ENCODE peak calls at places on chromosomes 11 and 22, in five cellular contexts. A, Z, L, R and F are unnamed samples.

GRCh38 chr22:49966041-49966715 is 5.6 kb downstream of the PIM3 start:
- DNase-seq in A (no peak), Z (no peak), L (no peak), R (no peak), F (no peak)

GRCh38 chr11:15185021-15185420 is 70.3 kb downstream of the INSC start:
- DNase-seq in A (no peak), Z (no peak), L (no peak), R (no peak), F (no peak)

GRCh38 chr11:112584674-112585073 is 324.0 kb upstream of the PLET1 start:
- DNase-seq in A (peak), Z (no peak), L (no peak), R (no peak), F (no peak)

GRCh38 chr11:113773092-113773415 is 438 bp downstream of the ZW10 start:
- DNase-seq in A (no peak), Z (peak), L (no peak), R (peak), F (no peak)

GRCh38 chr11:94769897-94770296 is 1.7 kb downstream of the AMOTL1 start:
- DNase-seq in A (no peak), Z (no peak), L (no peak), R (no peak), F (no peak)

GRCh38 chr22:30310881-30311771 is 15.6 kb downstream of the TBC1D10A start:
- DNase-seq in A (no peak), Z (no peak), L (no peak), R (no peak), F (no peak)

GRCh38 chr11:104060820-104061219 is 24.4 kb downstream of the DDI1 start:
- DNase-seq in A (no peak), Z (no peak), L (no peak), R (no peak), F (no peak)

GRCh38 chr11:1852885-1853284 is at the start of gene LSP1:
- DNase-seq in A (no peak), Z (no peak), L (peak), R (no peak), F (peak)

GRCh38 chr11:95231881-95232605 is 1.0 kb upstream of the SESN3 start:
- DNase-seq in A (no peak), Z (no peak), L (no peak), R (no peak), F (no peak)

GRCh38 chr11:20112291-20113146 is 47.8 kb downstream of the DBX1 start:
- DNase-seq in A (no peak), Z (no peak), L (no peak), R (peak), F (no peak)

GRCh38 chr22:43088979-43089717 is at the start of gene TTLL1:
- DNase-seq in A (peak), Z (peak), L (peak), R (peak), F (peak)

GRCh38 chr11:59173964-59174663 is 2.2 kb downstream of the DTX4 start:
- DNase-seq in A (no peak), Z (peak), L (no peak), R (no peak), F (no peak)

GRCh38 chr22:19576460-19577421 is 52.5 kb upstream of the CLDN5 start:
- DNase-seq in A (no peak), Z (no peak), L (peak), R (peak), F (peak)

GRCh38 chr22:30538280-30538679 is 8.3 kb downstream of the SEC14L6 start:
- DNase-seq in A (no peak), Z (no peak), L (no peak), R (no peak), F (no peak)

GRCh38 chr11:73977856-73978519 is 4.7 kb downstream of the UCP2 start:
- DNase-seq in A (no peak), Z (no peak), L (no peak), R (no peak), F (no peak)

GRCh38 chr11:96464695-96465307 is 75.0 kb downstream of the JRKL start:
- DNase-seq in A (no peak), Z (peak), L (peak), R (peak), F (peak)

GRCh38 chr11:96150609-96151008 is 192.4 kb downstream of the MAML2 start:
- DNase-seq in A (no peak), Z (no peak), L (no peak), R (no peak), F (no peak)

GRCh38 chr22:22060200-22061084 is 77.9 kb upstream of the TOP3B start:
- DNase-seq in A (peak), Z (peak), L (peak), R (peak), F (peak)

GRCh38 chr22:35212020-35212419 is 45.3 kb upstream of the HMGXB4 start:
- DNase-seq in A (no peak), Z (no peak), L (no peak), R (peak), F (no peak)

GRCh38 chr11:79174045-79175008 is 266.5 kb downstream of the TENM4 start:
- DNase-seq in A (no peak), Z (no peak), L (no peak), R (no peak), F (no peak)

GRCh38 chr11:44611687-44612437 is 46.4 kb downstream of the CD82 start:
- DNase-seq in A (no peak), Z (no peak), L (no peak), R (no peak), F (peak)

GRCh38 chr11:120522021-120522420 is 10.5 kb downstream of the GRIK4 start:
- DNase-seq in A (no peak), Z (no peak), L (no peak), R (no peak), F (no peak)

GRCh38 chr22:31278643-31279326 is 13.5 kb downstream of the PIK3IP1 start:
- DNase-seq in A (no peak), Z (no peak), L (no peak), R (no peak), F (no peak)

GRCh38 chr11:32148824-32149223 is 58.0 kb downstream of the RCN1 start:
- DNase-seq in A (no peak), Z (no peak), L (no peak), R (no peak), F (no peak)

GRCh38 chr22:17213976-17214375 is 5.3 kb downstream of the ADA2 start:
- DNase-seq in A (no peak), Z (peak), L (no peak), R (peak), F (no peak)

GRCh38 chr22:45235101-45235777 is 5.5 kb downstream of the KIAA0930 start:
- DNase-seq in A (no peak), Z (no peak), L (peak), R (no peak), F (peak)

GRCh38 chr11:15638386-15638787 is 523.7 kb downstream of the INSC start:
- DNase-seq in A (no peak), Z (no peak), L (no peak), R (no peak), F (no peak)

GRCh38 chr11:68255526-68255925 is 16.2 kb downstream of the C11orf24 start:
- DNase-seq in A (no peak), Z (no peak), L (no peak), R (peak), F (no peak)

GRCh38 chr22:24141586-24141985 is 39.7 kb upstream of the SUSD2 start:
- DNase-seq in A (no peak), Z (no peak), L (no peak), R (no peak), F (peak)

GRCh38 chr11:18064035-18064434 is 18.0 kb upstream of the TPH1 start:
- DNase-seq in A (no peak), Z (no peak), L (no peak), R (no peak), F (no peak)

GRCh38 chr11:132973686-132974085 is 558.6 kb downstream of the OPCML start:
- DNase-seq in A (no peak), Z (no peak), L (no peak), R (no peak), F (no peak)

GRCh38 chr22:49263101-49263500 is 564.6 kb downstream of the BRD1 start:
- DNase-seq in A (no peak), Z (no peak), L (no peak), R (no peak), F (no peak)

GRCh38 chr11:45141631-45142030 is 4.8 kb upstream of the PRDM11 start:
- DNase-seq in A (no peak), Z (no peak), L (no peak), R (no peak), F (no peak)

GRCh38 chr11:60005360-60005759 is 11.6 kb upstream of the OOSP4B start:
- DNase-seq in A (no peak), Z (no peak), L (no peak), R (no peak), F (no peak)

GRCh38 chr11:121240650-121241299 is 51.8 kb upstream of the SC5D start:
- DNase-seq in A (no peak), Z (no peak), L (no peak), R (no peak), F (no peak)

GRCh38 chr22:23437779-23438178 is 142.3 kb downstream of the IGLL1 start:
- DNase-seq in A (no peak), Z (no peak), L (no peak), R (no peak), F (no peak)

GRCh38 chr22:43142881-43143562 is at the start of gene MCAT:
- DNase-seq in A (peak), Z (peak), L (peak), R (peak), F (peak)

GRCh38 chr11:69969890-69970784 is 108.0 kb upstream of the ANO1 start:
- DNase-seq in A (no peak), Z (peak), L (no peak), R (peak), F (no peak)

GRCh38 chr11:34680918-34681554 is 60.1 kb downstream of the EHF start:
- DNase-seq in A (peak), Z (peak), L (no peak), R (no peak), F (no peak)

GRCh38 chr11:119361056-119361787 is 14.7 kb upstream of the MFRP start:
- DNase-seq in A (no peak), Z (peak), L (no peak), R (peak), F (no peak)
- TF ChIP-seq POLR2A in A (no peak), Z (no peak), L (no peak), R (no peak), F (no peak)

GRCh38 chr11:6672006-6672405 is 11.1 kb downstream of the MRPL17 start:
- DNase-seq in A (no peak), Z (no peak), L (no peak), R (no peak), F (no peak)
- TF ChIP-seq TAF1 in A (no peak), Z (no peak), L (no peak), R (no peak), F (no peak)

DNA sequence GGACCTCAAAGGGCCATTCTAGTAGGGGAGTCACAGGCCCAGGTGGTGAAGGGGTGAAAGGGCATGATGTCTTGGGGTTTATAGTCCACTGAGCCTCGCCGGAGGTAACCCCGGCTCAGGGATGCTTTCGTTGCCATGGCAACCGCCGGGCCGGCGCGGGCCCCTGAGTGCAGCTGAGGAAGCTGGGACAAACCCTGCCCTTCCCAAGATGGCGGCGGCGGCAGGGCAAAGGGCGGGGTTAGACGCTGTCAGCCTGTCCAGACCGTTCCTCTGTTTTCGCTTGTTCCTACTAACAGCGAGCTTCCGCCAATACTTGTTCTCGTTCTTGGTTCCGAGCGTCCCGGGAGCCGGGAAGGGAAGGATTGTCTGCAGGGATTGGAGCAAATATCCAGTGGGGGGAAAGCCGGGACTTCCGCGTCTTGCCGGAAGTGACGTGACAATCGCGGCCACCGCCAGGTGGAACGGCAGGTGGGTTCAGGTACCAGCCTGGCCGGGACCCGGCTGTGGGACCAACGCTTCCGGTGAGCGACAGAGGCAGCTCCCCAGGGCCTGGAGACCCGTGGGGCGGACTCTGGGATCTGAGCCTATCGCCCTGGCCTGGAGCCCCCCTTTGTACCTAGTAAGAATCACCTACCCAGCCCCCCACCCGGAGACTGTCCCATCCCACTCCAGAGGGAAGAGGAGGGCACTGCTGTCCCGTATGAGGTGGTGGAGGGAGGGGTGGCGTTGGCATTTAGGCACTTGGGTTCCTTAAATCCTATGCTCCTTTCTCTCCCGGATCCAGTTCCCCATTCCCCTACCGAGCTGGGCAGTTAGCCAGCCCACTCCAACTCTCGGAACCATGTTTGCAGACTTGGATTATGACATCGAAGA is at the start of gene PICK1:
- DNase-seq in A (peak), Z (peak), L (peak), R (peak), F (peak)
- TF ChIP-seq POLR2A in A (no peak), Z (peak), L (peak), R (peak), F (peak)

DNA sequence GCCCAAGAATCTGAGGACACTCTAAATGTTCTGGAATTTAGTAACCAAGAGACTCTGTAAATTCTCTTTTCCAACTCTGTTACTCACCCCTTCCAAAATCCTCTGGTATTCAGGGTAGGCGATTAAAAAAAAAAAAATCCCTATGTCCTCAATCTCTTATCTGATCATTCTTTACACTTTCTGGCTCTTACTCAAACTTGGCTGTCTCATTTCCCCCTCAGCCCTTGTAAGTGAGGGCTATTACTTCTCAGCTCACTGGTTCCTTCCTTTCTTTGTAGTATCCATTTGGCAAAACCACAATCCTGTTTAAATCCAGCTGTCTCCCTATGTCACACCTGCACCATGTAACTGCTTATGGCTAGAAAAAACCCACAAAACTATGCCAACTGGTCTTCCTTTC is 12.7 kb upstream of the MSANTD2 start:
- DNase-seq in A (no peak), Z (no peak), L (no peak), R (no peak), F (no peak)
- TF ChIP-seq TAF1 in A (no peak), Z (no peak), L (no peak), R (no peak), F (no peak)

GRCh38 chr11:85949798-85950197 is 94.6 kb downstream of the CCDC83 start:
- DNase-seq in A (no peak), Z (peak), L (no peak), R (no peak), F (no peak)

GRCh38 chr11:85950317-85951048 is 95.3 kb downstream of the CCDC83 start:
- DNase-seq in A (no peak), Z (no peak), L (no peak), R (no peak), F (no peak)

GRCh38 chr11:85953491-85954143 is 98.4 kb downstream of the CCDC83 start:
- DNase-seq in A (no peak), Z (no peak), L (no peak), R (peak), F (no peak)

GRCh38 chr11:85951049-85951405 is 95.8 kb downstream of the CCDC83 start:
- DNase-seq in A (no peak), Z (no peak), L (no peak), R (no peak), F (no peak)

DNA sequence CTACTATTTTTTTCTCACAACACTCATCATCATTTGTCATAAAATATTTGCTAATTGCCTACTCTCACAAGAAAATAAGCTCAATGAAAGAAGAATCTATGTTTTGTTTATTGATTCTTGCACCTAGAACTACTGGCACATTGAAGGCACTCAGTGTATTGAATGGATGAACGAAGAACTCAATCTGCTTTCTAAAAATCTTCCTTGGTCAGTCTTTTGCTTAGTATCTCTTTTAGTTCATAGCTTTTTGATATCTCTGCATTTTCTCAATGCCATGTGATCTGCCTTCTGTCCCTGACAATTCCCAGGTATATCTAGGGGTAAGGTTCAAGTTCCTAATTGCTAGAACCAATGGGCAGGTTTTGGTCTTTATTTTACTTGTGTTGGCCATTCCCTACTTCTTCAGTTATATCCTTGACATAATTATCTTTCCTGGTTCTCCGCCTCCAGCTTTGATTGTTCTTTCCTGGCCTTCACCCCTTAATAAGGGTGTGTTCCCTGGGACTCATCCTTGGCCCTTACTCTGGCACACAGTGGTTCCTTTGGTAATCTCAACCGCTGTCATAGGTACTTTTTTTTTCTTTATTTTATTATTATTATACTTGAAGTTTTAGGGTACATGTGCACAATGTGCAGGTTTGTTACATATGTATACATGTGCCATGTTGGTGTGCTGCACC is 96.4 kb downstream of the CCDC83 start:
- DNase-seq in A (no peak), Z (no peak), L (no peak), R (no peak), F (no peak)
- TF ChIP-seq POLR2A in A (no peak), Z (no peak), L (no peak), R (peak), F (no peak)

GRCh38 chr11:46378296-46378695 is 3.2 kb upstream of the MDK start:
- DNase-seq in A (no peak), Z (no peak), L (no peak), R (no peak), F (no peak)

GRCh38 chr11:46381836-46382643 is 571 bp downstream of the MDK start:
- DNase-seq in A (no peak), Z (no peak), L (no peak), R (peak), F (no peak)

GRCh38 chr11:46381046-46381835 is at the start of gene MDK:
- DNase-seq in A (no peak), Z (peak), L (no peak), R (peak), F (no peak)

GRCh38 chr11:46378811-46379482 is 2.5 kb upstream of the MDK start:
- DNase-seq in A (no peak), Z (no peak), L (no peak), R (no peak), F (no peak)

GRCh38 chr11:46380340-46381045 is 976 bp upstream of the MDK start:
- DNase-seq in A (no peak), Z (peak), L (peak), R (peak), F (peak)
- TF ChIP-seq TAF1 in A (no peak), Z (peak), L (no peak), R (no peak), F (no peak)

GRCh38 chr22:39832627-39833074 is 60.9 kb downstream of the ENTHD1 start:
- DNase-seq in A (no peak), Z (no peak), L (no peak), R (peak), F (no peak)
- TF ChIP-seq POLR2A in A (no peak), Z (no peak), L (no peak), R (peak), F (no peak)

GRCh38 chr11:65516135-65516968 is 8.5 kb upstream of the SCYL1 start:
- DNase-seq in A (no peak), Z (no peak), L (no peak), R (no peak), F (no peak)
- TF ChIP-seq TAF1 in A (no peak), Z (no peak), L (no peak), R (no peak), F (no peak)